ENCODE peak calls at places on chromosomes 16 and 17, in five cellular contexts. One of them, this sample, is unnamed.

GRCh38 chr16:86931410-86931941 is 353.1 kb downstream of the FOXL1 start:
- DNase-seq in endothelial cell of umbilical vein: peak; percentile 98
- DNase-seq in astrocyte: peak; percentile 97
- DNase-seq in testis: peak; percentile 26
- DNase-seq in uterus: peak; percentile 33
- DNase-seq in this sample: no peak

GRCh38 chr17:78367193-78367592 is 7.3 kb upstream of the SOCS3 start:
- DNase-seq in astrocyte: no peak
- DNase-seq in endothelial cell of umbilical vein: no peak
- DNase-seq in uterus: no peak
- DNase-seq in testis: no peak
- DNase-seq in this sample: no peak

GRCh38 chr16:75130150-75130771 is 13.7 kb upstream of the LDHD start:
- DNase-seq in uterus: no peak
- DNase-seq in testis: no peak
- DNase-seq in astrocyte: no peak
- DNase-seq in endothelial cell of umbilical vein: no peak
- DNase-seq in this sample: no peak

GRCh38 chr16:11824362-11824761 is 27.0 kb downstream of the RSL1D1 start:
- DNase-seq in testis: peak; percentile 40
- DNase-seq in astrocyte: no peak
- DNase-seq in endothelial cell of umbilical vein: no peak
- DNase-seq in uterus: no peak
- DNase-seq in this sample: peak; percentile 69

GRCh38 chr16:85065099-85065498 is 37.5 kb downstream of the KIAA0513 start:
- DNase-seq in endothelial cell of umbilical vein: no peak
- DNase-seq in uterus: no peak
- DNase-seq in astrocyte: no peak
- DNase-seq in testis: no peak
- DNase-seq in this sample: peak; percentile 51

GRCh38 chr17:21592774-21593173 is 99.5 kb upstream of the KCNJ18 start:
- DNase-seq in astrocyte: no peak
- DNase-seq in testis: no peak
- DNase-seq in endothelial cell of umbilical vein: no peak
- DNase-seq in uterus: no peak
- DNase-seq in this sample: peak; percentile 64

GRCh38 chr16:56861092-56861610 is 3.9 kb upstream of the SLC12A3 start:
- DNase-seq in endothelial cell of umbilical vein: peak; percentile 42
- DNase-seq in testis: no peak
- DNase-seq in astrocyte: no peak
- DNase-seq in uterus: no peak
- DNase-seq in this sample: peak; percentile 34

GRCh38 chr17:45801386-45801785 is 17.3 kb downstream of the CRHR1 start:
- DNase-seq in endothelial cell of umbilical vein: no peak
- DNase-seq in astrocyte: no peak
- DNase-seq in testis: no peak
- DNase-seq in uterus: no peak
- DNase-seq in this sample: no peak

GRCh38 chr16:85126383-85126730 is 14.1 kb upstream of the CIBAR2 start:
- DNase-seq in testis: no peak
- DNase-seq in uterus: no peak
- DNase-seq in astrocyte: no peak
- DNase-seq in endothelial cell of umbilical vein: no peak
- DNase-seq in this sample: no peak

GRCh38 chr17:44400226-44400847 is 10.9 kb upstream of the ITGA2B start:
- DNase-seq in uterus: no peak
- DNase-seq in testis: peak; percentile 27
- DNase-seq in endothelial cell of umbilical vein: peak; percentile 36
- DNase-seq in astrocyte: no peak
- DNase-seq in this sample: no peak

GRCh38 chr17:9023389-9024210 is 2.3 kb downstream of the NTN1 start:
- DNase-seq in endothelial cell of umbilical vein: no peak
- DNase-seq in astrocyte: no peak
- DNase-seq in uterus: no peak
- DNase-seq in testis: no peak
- DNase-seq in this sample: no peak

GRCh38 chr16:14307059-14307531 is 236.0 kb downstream of the MRTFB start:
- DNase-seq in endothelial cell of umbilical vein: no peak
- DNase-seq in uterus: no peak
- DNase-seq in astrocyte: no peak
- DNase-seq in testis: no peak
- DNase-seq in this sample: no peak

GRCh38 chr16:88681084-88681680 is 5.1 kb downstream of the SNAI3 start:
- DNase-seq in uterus: no peak
- DNase-seq in endothelial cell of umbilical vein: no peak
- DNase-seq in testis: no peak
- DNase-seq in astrocyte: no peak
- DNase-seq in this sample: no peak

GRCh38 chr16:12833939-12834338 is 30.3 kb upstream of the CPPED1 start:
- DNase-seq in endothelial cell of umbilical vein: no peak
- DNase-seq in uterus: no peak
- DNase-seq in testis: no peak
- DNase-seq in astrocyte: peak; percentile 27
- DNase-seq in this sample: no peak

GRCh38 chr16:31664683-31665482 is 137.2 kb downstream of the AHSP start:
- DNase-seq in testis: no peak
- DNase-seq in astrocyte: peak; percentile 54
- DNase-seq in uterus: no peak
- DNase-seq in endothelial cell of umbilical vein: no peak
- DNase-seq in this sample: no peak

GRCh38 chr16:88705746-88706287 is 391 bp downstream of the RNF166 start:
- DNase-seq in endothelial cell of umbilical vein: peak; percentile 26
- DNase-seq in testis: no peak
- DNase-seq in astrocyte: no peak
- DNase-seq in uterus: no peak
- DNase-seq in this sample: no peak

GRCh38 chr17:27542841-27543463 is 86.7 kb downstream of the KSR1 start:
- DNase-seq in endothelial cell of umbilical vein: no peak
- DNase-seq in uterus: no peak
- DNase-seq in testis: no peak
- DNase-seq in astrocyte: no peak
- DNase-seq in this sample: no peak

GRCh38 chr17:41647038-41647813 is 22.9 kb upstream of the KRT17 start:
- DNase-seq in testis: no peak
- DNase-seq in uterus: no peak
- DNase-seq in endothelial cell of umbilical vein: no peak
- DNase-seq in astrocyte: no peak
- DNase-seq in this sample: no peak

GRCh38 chr16:49200223-49200820 is 81.3 kb downstream of the CBLN1 start:
- DNase-seq in astrocyte: no peak
- DNase-seq in testis: no peak
- DNase-seq in uterus: no peak
- DNase-seq in endothelial cell of umbilical vein: no peak
- DNase-seq in this sample: no peak

GRCh38 chr16:49491736-49492089 is 118.1 kb downstream of the C16orf78 start:
- DNase-seq in uterus: peak; percentile 46
- DNase-seq in testis: peak; percentile 42
- DNase-seq in endothelial cell of umbilical vein: peak; percentile 20
- DNase-seq in astrocyte: no peak
- DNase-seq in this sample: no peak

GRCh38 chr16:56866955-56867830 is 2.2 kb downstream of the SLC12A3 start:
- DNase-seq in astrocyte: peak; percentile 34
- DNase-seq in uterus: peak; percentile 41
- DNase-seq in endothelial cell of umbilical vein: peak; percentile 57
- DNase-seq in testis: peak; percentile 61
- DNase-seq in this sample: no peak

GRCh38 chr17:21396237-21396636 is 20.1 kb downstream of the KCNJ12 start:
- DNase-seq in astrocyte: no peak
- DNase-seq in endothelial cell of umbilical vein: no peak
- DNase-seq in testis: no peak
- DNase-seq in uterus: no peak
- DNase-seq in this sample: no peak

GRCh38 chr17:77842148-77842905 is 116.2 kb upstream of the TNRC6C start:
- DNase-seq in testis: no peak
- DNase-seq in astrocyte: no peak
- DNase-seq in uterus: no peak
- DNase-seq in endothelial cell of umbilical vein: peak; percentile 39
- DNase-seq in this sample: peak; percentile 20

GRCh38 chr17:32323784-32324590 is 18.0 kb downstream of the C17orf75 start:
- DNase-seq in uterus: no peak
- DNase-seq in testis: no peak
- DNase-seq in endothelial cell of umbilical vein: peak; percentile 16
- DNase-seq in astrocyte: no peak
- DNase-seq in this sample: no peak

GRCh38 chr16:1299012-1299867 is 10.2 kb upstream of the UBE2I start:
- DNase-seq in testis: no peak
- DNase-seq in astrocyte: no peak
- DNase-seq in uterus: no peak
- DNase-seq in endothelial cell of umbilical vein: no peak
- DNase-seq in this sample: no peak

GRCh38 chr16:31118223-31119155 is 1.0 kb downstream of the KAT8 start:
- DNase-seq in endothelial cell of umbilical vein: no peak
- DNase-seq in testis: no peak
- DNase-seq in astrocyte: peak; percentile 64
- DNase-seq in uterus: no peak
- DNase-seq in this sample: no peak

GRCh38 chr16:50313596-50314483 is 47.5 kb downstream of the ADCY7 start:
- DNase-seq in endothelial cell of umbilical vein: peak; percentile 51
- DNase-seq in astrocyte: peak; percentile 61
- DNase-seq in uterus: no peak
- DNase-seq in testis: peak; percentile 53
- DNase-seq in this sample: peak; percentile 79

GRCh38 chr17:3656755-3657587 is 11.4 kb downstream of the TAX1BP3 start:
- DNase-seq in testis: no peak
- DNase-seq in endothelial cell of umbilical vein: no peak
- DNase-seq in uterus: no peak
- DNase-seq in astrocyte: no peak
- DNase-seq in this sample: no peak

GRCh38 chr16:642189-643049 is 791 bp downstream of the MCRIP2 start:
- DNase-seq in uterus: no peak
- DNase-seq in astrocyte: no peak
- DNase-seq in endothelial cell of umbilical vein: no peak
- DNase-seq in testis: peak; percentile 85
- DNase-seq in this sample: peak; percentile 83

GRCh38 chr16:15757630-15758251 is 99.1 kb downstream of the MYH11 start:
- DNase-seq in testis: no peak
- DNase-seq in uterus: no peak
- DNase-seq in astrocyte: no peak
- DNase-seq in endothelial cell of umbilical vein: no peak
- DNase-seq in this sample: no peak

GRCh38 chr16:86722970-86723369 is 144.6 kb downstream of the FOXL1 start:
- DNase-seq in endothelial cell of umbilical vein: no peak
- DNase-seq in astrocyte: no peak
- DNase-seq in uterus: no peak
- DNase-seq in testis: no peak
- DNase-seq in this sample: no peak

GRCh38 chr16:8963010-8963824 is 489 bp downstream of the USP7 start:
- DNase-seq in astrocyte: no peak
- DNase-seq in testis: no peak
- DNase-seq in endothelial cell of umbilical vein: no peak
- DNase-seq in uterus: no peak
- DNase-seq in this sample: peak; percentile 83

GRCh38 chr17:78032166-78032565 is 73.7 kb downstream of the TNRC6C start:
- DNase-seq in testis: no peak
- DNase-seq in astrocyte: peak; percentile 30
- DNase-seq in uterus: no peak
- DNase-seq in endothelial cell of umbilical vein: no peak
- DNase-seq in this sample: no peak

GRCh38 chr16:58655215-58655596 is 25.6 kb upstream of the CNOT1 start:
- DNase-seq in testis: no peak
- DNase-seq in endothelial cell of umbilical vein: no peak
- DNase-seq in uterus: no peak
- DNase-seq in astrocyte: no peak
- DNase-seq in this sample: no peak

DNA sequence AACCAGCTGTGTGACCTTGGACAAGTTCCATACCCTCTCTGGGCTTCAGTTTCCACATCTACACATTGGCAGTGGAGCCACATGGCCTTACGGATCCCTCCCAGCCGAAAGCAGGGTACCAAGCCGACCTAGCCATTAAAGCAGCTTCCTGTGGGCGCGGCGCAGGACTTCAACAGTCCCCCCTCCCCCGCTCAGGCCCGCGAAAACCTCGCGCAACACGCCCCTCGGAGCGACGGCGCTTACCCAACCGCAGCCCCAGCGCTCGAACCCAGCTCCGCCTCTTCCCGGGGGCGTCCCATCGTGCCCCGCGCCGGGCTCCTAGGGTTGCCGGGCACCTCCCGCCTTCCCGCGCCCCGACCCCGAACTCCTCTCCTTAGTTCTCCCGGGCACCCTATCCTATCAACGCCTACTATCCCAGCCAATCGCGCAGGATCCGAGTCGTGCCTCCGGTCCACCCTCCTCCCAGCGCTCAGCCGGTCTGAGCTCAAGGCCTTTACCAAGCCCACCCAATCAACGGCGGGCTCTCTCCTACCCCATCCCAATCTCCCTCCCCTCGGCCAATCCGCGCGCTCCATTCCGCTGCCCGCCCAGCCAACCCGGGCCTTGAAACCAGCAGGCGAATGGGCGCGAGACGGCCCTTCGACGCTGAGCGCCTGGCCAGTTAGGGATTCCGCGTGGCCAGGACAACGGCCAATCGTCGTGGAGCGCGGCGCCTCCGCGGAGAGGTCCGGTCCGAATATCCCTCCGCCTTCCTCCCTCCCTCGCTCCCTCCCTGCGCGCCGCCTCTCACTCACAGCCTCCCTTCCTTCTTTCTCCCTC is at the start of gene KPNB1:
- DNase-seq in astrocyte: peak; percentile 100
- DNase-seq in testis: peak; percentile 100
- DNase-seq in uterus: peak; percentile 99
- DNase-seq in endothelial cell of umbilical vein: peak; percentile 100
- DNase-seq in this sample: peak; percentile 98
- H3K27me3 ChIP-seq in astrocyte: no peaks in the 10 kb centered on the region
- H3K27me3 ChIP-seq in testis: no peaks in the 10 kb centered on the region
- H3K27me3 ChIP-seq in uterus: no peaks in the 10 kb centered on the region
- H3K27me3 ChIP-seq in endothelial cell of umbilical vein: no peaks in the 10 kb centered on the region
- H3K27me3 ChIP-seq in this sample: no peaks in the 10 kb centered on the region

GRCh38 chr16:66923866-66924265 is 1.5 kb downstream of the RRAD start:
- DNase-seq in endothelial cell of umbilical vein: no peak
- DNase-seq in testis: no peak
- DNase-seq in astrocyte: no peak
- DNase-seq in uterus: no peak
- DNase-seq in this sample: peak; percentile 50
- H3K4me3 ChIP-seq in endothelial cell of umbilical vein: no peak overlapping the region
- H3K4me3 ChIP-seq in testis: peak overlapping the region; percentile 53
- H3K4me3 ChIP-seq in astrocyte: no peak overlapping the region
- H3K4me3 ChIP-seq in uterus: no peak overlapping the region
- H3K4me3 ChIP-seq in this sample: peak overlapping the region; percentile 48

DNA sequence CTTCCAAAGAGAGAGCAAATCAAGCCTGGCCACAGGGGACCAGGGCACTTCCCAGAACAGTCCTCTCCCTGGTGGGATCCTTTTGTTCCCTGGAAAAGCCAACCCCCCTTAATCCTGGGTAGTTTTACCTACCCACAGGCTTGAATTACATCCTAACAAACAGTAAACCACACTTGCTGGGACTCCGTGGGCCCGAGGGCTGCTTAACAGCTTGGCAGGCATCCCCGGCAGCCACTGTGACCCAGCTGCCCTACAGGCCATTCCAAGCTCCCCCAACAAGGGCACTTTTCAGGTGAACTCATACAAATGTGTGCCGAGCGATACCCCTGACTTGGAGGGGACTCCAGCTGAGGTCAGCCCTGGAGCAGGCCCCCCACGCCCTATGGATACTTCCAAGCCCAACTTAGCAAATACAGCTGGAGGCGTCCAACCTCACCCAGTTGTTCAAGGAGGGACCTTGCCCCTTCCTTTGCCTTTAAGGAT is 26.4 kb downstream of the ADCY9 start:
- DNase-seq in uterus: no peak
- DNase-seq in testis: no peak
- DNase-seq in astrocyte: no peak
- DNase-seq in endothelial cell of umbilical vein: no peak
- DNase-seq in this sample: peak; percentile 41
- H3K27ac ChIP-seq in uterus: peak overlapping the region; percentile 43
- H3K27ac ChIP-seq in testis: no peak overlapping the region
- H3K27ac ChIP-seq in astrocyte: no peak overlapping the region
- H3K27ac ChIP-seq in endothelial cell of umbilical vein: no peak overlapping the region
- H3K27ac ChIP-seq in this sample: peak overlapping the region; percentile 63

GRCh38 chr17:39083270-39083669 is 68.2 kb downstream of the PLXDC1 start:
- DNase-seq in astrocyte: no peak
- DNase-seq in endothelial cell of umbilical vein: no peak
- DNase-seq in testis: no peak
- DNase-seq in uterus: no peak
- DNase-seq in this sample: no peak
- H3K27me3 ChIP-seq in astrocyte: peaks cover 20% of the 10 kb centered on the region
- H3K27me3 ChIP-seq in endothelial cell of umbilical vein: peaks cover 2% of the 10 kb centered on the region
- H3K27me3 ChIP-seq in testis: no peaks in the 10 kb centered on the region
- H3K27me3 ChIP-seq in uterus: no peaks in the 10 kb centered on the region
- H3K27me3 ChIP-seq in this sample: no peaks in the 10 kb centered on the region

This sample was measured in left lung.